ENCODE peak calls at places on chromosome 1, in five cellular contexts. One of them, this sample, is unnamed.

GRCh38 chr1:84370831-84371394 is 27.4 kb upstream of the DNASE2B start:
- DNase-seq in NCI-H1105: no peak
- DNase-seq in CD4-positive, CD25-positive, alpha-beta regulatory T cell: no peak
- DNase-seq in lower leg skin: no peak
- DNase-seq in adrenal gland: peak; percentile 74
- DNase-seq in this sample: no peak

GRCh38 chr1:13228343-13228781 is 2.4 kb upstream of the PRAMEF18 start:
- DNase-seq in lower leg skin: peak; percentile 82
- DNase-seq in adrenal gland: no peak
- DNase-seq in CD4-positive, CD25-positive, alpha-beta regulatory T cell: no peak
- DNase-seq in NCI-H1105: peak; percentile 12
- DNase-seq in this sample: no peak

GRCh38 chr1:221725683-221726330 is 16.1 kb downstream of the DUSP10 start:
- DNase-seq in CD4-positive, CD25-positive, alpha-beta regulatory T cell: no peak
- DNase-seq in adrenal gland: no peak
- DNase-seq in NCI-H1105: no peak
- DNase-seq in lower leg skin: no peak
- DNase-seq in this sample: no peak

GRCh38 chr1:225813250-225813964 is 3.5 kb downstream of the EPHX1 start:
- DNase-seq in lower leg skin: peak; percentile 92
- DNase-seq in NCI-H1105: no peak
- DNase-seq in CD4-positive, CD25-positive, alpha-beta regulatory T cell: no peak
- DNase-seq in adrenal gland: peak; percentile 90
- DNase-seq in this sample: no peak

GRCh38 chr1:19010995-19011696 is 54.7 kb upstream of the IFFO2 start:
- DNase-seq in adrenal gland: peak; percentile 91
- DNase-seq in lower leg skin: peak; percentile 91
- DNase-seq in NCI-H1105: no peak
- DNase-seq in CD4-positive, CD25-positive, alpha-beta regulatory T cell: no peak
- DNase-seq in this sample: peak; percentile 90

GRCh38 chr1:178055093-178055492 is 38.8 kb upstream of the RASAL2 start:
- DNase-seq in NCI-H1105: no peak
- DNase-seq in lower leg skin: no peak
- DNase-seq in CD4-positive, CD25-positive, alpha-beta regulatory T cell: no peak
- DNase-seq in adrenal gland: peak; percentile 23
- DNase-seq in this sample: no peak

GRCh38 chr1:24155011-24155782 is 12.3 kb upstream of the IL22RA1 start:
- DNase-seq in adrenal gland: no peak
- DNase-seq in NCI-H1105: no peak
- DNase-seq in lower leg skin: peak; percentile 67
- DNase-seq in CD4-positive, CD25-positive, alpha-beta regulatory T cell: no peak
- DNase-seq in this sample: no peak

GRCh38 chr1:115069186-115069585 is 20.1 kb downstream of the TSPAN2 start:
- DNase-seq in CD4-positive, CD25-positive, alpha-beta regulatory T cell: no peak
- DNase-seq in adrenal gland: no peak
- DNase-seq in lower leg skin: no peak
- DNase-seq in NCI-H1105: no peak
- DNase-seq in this sample: no peak

GRCh38 chr1:211684791-211685190 is 9.4 kb upstream of the NEK2 start:
- DNase-seq in lower leg skin: no peak
- DNase-seq in adrenal gland: no peak
- DNase-seq in CD4-positive, CD25-positive, alpha-beta regulatory T cell: no peak
- DNase-seq in NCI-H1105: no peak
- DNase-seq in this sample: no peak